ENCODE peak calls at places on chromosomes 7 and 10, in seven cellular contexts. T is NCI-H2081, S is COR-L47, J is Panc1, M is germinal center, R is Calu3, K is PC-3. P is an unnamed sample.

GRCh38 chr10:61836888-61837747 is 64.4 kb upstream of the ARID5B start:
- DNase-seq in T (no peak), S (no peak), J (no peak), M (no peak), R (no peak), K (peak), P (no peak)

GRCh38 chr7:98531717-98532116 is 85.4 kb upstream of the NPTX2 start:
- DNase-seq in T (no peak), S (no peak), J (no peak), M (peak), R (no peak), K (no peak), P (no peak)

GRCh38 chr7:43693687-43694398 is 35.5 kb downstream of the COA1 start:
- DNase-seq in T (no peak), S (no peak), J (no peak), M (no peak), R (no peak), K (peak), P (no peak)

GRCh38 chr10:15068802-15069201 is 19.8 kb downstream of the ACBD7 start:
- DNase-seq in T (no peak), S (no peak), J (no peak), M (no peak), R (no peak), K (no peak), P (no peak)

GRCh38 chr10:18217577-18217976 is 77.4 kb downstream of the CACNB2 start:
- DNase-seq in T (no peak), S (no peak), J (no peak), M (no peak), R (no peak), K (no peak), P (no peak)

GRCh38 chr10:118272090-118272775 is 69.9 kb downstream of the FAM204A start:
- DNase-seq in T (no peak), S (no peak), J (no peak), M (no peak), R (no peak), K (no peak), P (no peak)

GRCh38 chr10:45001382-45002148 is 842 bp downstream of the ZNF22 start:
- DNase-seq in T (peak), S (peak), J (peak), M (peak), R (peak), K (peak), P (peak)

GRCh38 chr10:17643339-17643754 is 604 bp upstream of the STAM start:
- DNase-seq in T (peak), S (peak), J (no peak), M (no peak), R (peak), K (peak), P (no peak)

GRCh38 chr10:35607475-35608316 is 2.6 kb downstream of the GJD4 start:
- DNase-seq in T (no peak), S (no peak), J (no peak), M (no peak), R (no peak), K (peak), P (no peak)

GRCh38 chr7:22907805-22908204 is 85.2 kb upstream of the TOMM7 start:
- DNase-seq in T (no peak), S (no peak), J (no peak), M (no peak), R (no peak), K (no peak), P (no peak)

GRCh38 chr10:114708717-114709352 is 50.8 kb upstream of the ABLIM1 start:
- DNase-seq in T (no peak), S (no peak), J (peak), M (no peak), R (no peak), K (peak), P (no peak)

GRCh38 chr7:92997144-92997543 is 120.6 kb downstream of the SAMD9 start:
- DNase-seq in T (no peak), S (no peak), J (no peak), M (no peak), R (no peak), K (no peak), P (no peak)

GRCh38 chr7:2909043-2909442 is 64.9 kb upstream of the GNA12 start:
- DNase-seq in T (no peak), S (no peak), J (no peak), M (no peak), R (no peak), K (no peak), P (no peak)

GRCh38 chr10:109902992-109903947 is 20.0 kb downstream of the XPNPEP1 start:
- DNase-seq in T (no peak), S (no peak), J (no peak), M (no peak), R (no peak), K (peak), P (no peak)

P was measured in NCI-H2227 treated with DMSO at 0.1 percent for 48 hours.